ENCODE peak calls at places on chromosomes 5 and 9, in ten cellular contexts. One of them, this sample, is unnamed.

GRCh38 chr9:120610975-120611689 is 31.2 kb upstream of the CDK5RAP2 start:
- DNase-seq in tibial nerve: no peak
- DNase-seq in upper lobe of left lung: no peak
- DNase-seq in prostate gland: no peak
- DNase-seq in A673: peak
- DNase-seq in mammary epithelial cell: peak
- DNase-seq in upper lobe of right lung: no peak
- DNase-seq in GM12878: no peak
- DNase-seq in PC-9: no peak
- DNase-seq in dorsolateral prefrontal cortex: no peak
- DNase-seq in this sample: no peak

GRCh38 chr5:80041536-80041935 is 6.4 kb downstream of the THBS4 start:
- DNase-seq in upper lobe of right lung: no peak
- DNase-seq in prostate gland: peak
- DNase-seq in GM12878: no peak
- DNase-seq in PC-9: no peak
- DNase-seq in dorsolateral prefrontal cortex: no peak
- DNase-seq in upper lobe of left lung: no peak
- DNase-seq in mammary epithelial cell: no peak
- DNase-seq in tibial nerve: no peak
- DNase-seq in A673: no peak
- DNase-seq in this sample: no peak

GRCh38 chr5:179304466-179304865 is 40.8 kb downstream of the ADAMTS2 start:
- DNase-seq in A673: no peak
- DNase-seq in upper lobe of left lung: no peak
- DNase-seq in mammary epithelial cell: no peak
- DNase-seq in prostate gland: no peak
- DNase-seq in PC-9: no peak
- DNase-seq in tibial nerve: no peak
- DNase-seq in upper lobe of right lung: no peak
- DNase-seq in dorsolateral prefrontal cortex: no peak
- DNase-seq in GM12878: no peak
- DNase-seq in this sample: no peak

GRCh38 chr5:1386274-1386717 is 41.4 kb upstream of the CLPTM1L start:
- DNase-seq in GM12878: no peak
- DNase-seq in upper lobe of right lung: peak
- DNase-seq in PC-9: peak
- DNase-seq in upper lobe of left lung: peak
- DNase-seq in tibial nerve: no peak
- DNase-seq in A673: peak
- DNase-seq in mammary epithelial cell: peak
- DNase-seq in prostate gland: peak
- DNase-seq in dorsolateral prefrontal cortex: no peak
- DNase-seq in this sample: no peak

GRCh38 chr5:72159501-72159911 is 52.2 kb downstream of the MAP1B start:
- DNase-seq in prostate gland: no peak
- DNase-seq in dorsolateral prefrontal cortex: no peak
- DNase-seq in GM12878: no peak
- DNase-seq in upper lobe of left lung: no peak
- DNase-seq in mammary epithelial cell: no peak
- DNase-seq in tibial nerve: no peak
- DNase-seq in upper lobe of right lung: no peak
- DNase-seq in A673: no peak
- DNase-seq in PC-9: no peak
- DNase-seq in this sample: no peak

GRCh38 chr5:145797336-145797735 is 37.8 kb downstream of the PRELID2 start:
- DNase-seq in PC-9: no peak
- DNase-seq in dorsolateral prefrontal cortex: no peak
- DNase-seq in upper lobe of right lung: no peak
- DNase-seq in GM12878: no peak
- DNase-seq in mammary epithelial cell: peak
- DNase-seq in prostate gland: no peak
- DNase-seq in upper lobe of left lung: no peak
- DNase-seq in tibial nerve: no peak
- DNase-seq in A673: peak
- DNase-seq in this sample: no peak

GRCh38 chr9:14097215-14097614 is 216.7 kb downstream of the NFIB start:
- DNase-seq in upper lobe of left lung: no peak
- DNase-seq in tibial nerve: no peak
- DNase-seq in upper lobe of right lung: no peak
- DNase-seq in mammary epithelial cell: peak
- DNase-seq in A673: peak
- DNase-seq in GM12878: no peak
- DNase-seq in PC-9: no peak
- DNase-seq in prostate gland: no peak
- DNase-seq in dorsolateral prefrontal cortex: no peak
- DNase-seq in this sample: no peak

GRCh38 chr5:93017854-93018253 is 563.2 kb downstream of the NR2F1-AS1 start:
- DNase-seq in prostate gland: no peak
- DNase-seq in PC-9: no peak
- DNase-seq in upper lobe of right lung: no peak
- DNase-seq in GM12878: no peak
- DNase-seq in A673: peak
- DNase-seq in dorsolateral prefrontal cortex: no peak
- DNase-seq in mammary epithelial cell: peak
- DNase-seq in tibial nerve: no peak
- DNase-seq in upper lobe of left lung: no peak
- DNase-seq in this sample: no peak

DNA sequence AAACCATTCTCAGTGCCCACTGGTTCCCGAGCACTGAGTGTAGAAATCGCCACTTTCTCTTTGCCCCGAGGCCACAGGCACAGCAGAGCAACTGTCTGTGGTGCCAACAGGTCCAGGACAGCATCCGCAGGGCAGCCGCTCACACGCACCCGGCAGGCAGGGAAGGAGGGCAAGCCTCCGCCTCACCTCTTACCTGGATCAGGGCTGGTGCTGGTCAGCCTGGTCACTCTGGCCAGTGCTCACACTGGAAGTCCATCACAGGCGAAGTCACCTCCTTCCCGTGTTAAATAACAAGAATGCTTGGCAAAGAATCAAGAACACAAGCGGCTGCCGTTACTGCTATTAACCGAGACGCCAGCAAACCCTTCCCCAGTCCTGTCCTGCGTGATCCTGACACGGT is 13.7 kb downstream of the DIPK1B start:
- DNase-seq in PC-9: no peak
- DNase-seq in upper lobe of left lung: no peak
- DNase-seq in GM12878: no peak
- DNase-seq in tibial nerve: no peak
- DNase-seq in A673: no peak
- DNase-seq in dorsolateral prefrontal cortex: no peak
- DNase-seq in mammary epithelial cell: no peak
- DNase-seq in prostate gland: no peak
- DNase-seq in upper lobe of right lung: no peak
- DNase-seq in this sample: no peak
- H3K27ac ChIP-seq in PC-9: peak
- H3K27ac ChIP-seq in upper lobe of left lung: peak
- H3K27ac ChIP-seq in GM12878: peak
- H3K27ac ChIP-seq in tibial nerve: peak
- H3K27ac ChIP-seq in A673: peak
- H3K27ac ChIP-seq in dorsolateral prefrontal cortex: peak
- H3K27ac ChIP-seq in mammary epithelial cell: no peak
- H3K27ac ChIP-seq in prostate gland: peak
- H3K27ac ChIP-seq in upper lobe of right lung: no peak
- H3K27ac ChIP-seq in this sample: peak

GRCh38 chr5:8861764-8862163 is 684.1 kb downstream of the SEMA5A start:
- DNase-seq in GM12878: no peak
- DNase-seq in upper lobe of left lung: no peak
- DNase-seq in dorsolateral prefrontal cortex: no peak
- DNase-seq in A673: no peak
- DNase-seq in mammary epithelial cell: peak
- DNase-seq in tibial nerve: no peak
- DNase-seq in prostate gland: no peak
- DNase-seq in PC-9: no peak
- DNase-seq in upper lobe of right lung: no peak
- DNase-seq in this sample: no peak

GRCh38 chr5:8865686-8866374 is 680.0 kb downstream of the SEMA5A start:
- DNase-seq in tibial nerve: no peak
- DNase-seq in dorsolateral prefrontal cortex: no peak
- DNase-seq in GM12878: no peak
- DNase-seq in PC-9: no peak
- DNase-seq in mammary epithelial cell: no peak
- DNase-seq in prostate gland: no peak
- DNase-seq in A673: no peak
- DNase-seq in upper lobe of left lung: no peak
- DNase-seq in upper lobe of right lung: no peak
- DNase-seq in this sample: no peak

GRCh38 chr5:8869932-8870331 is 675.9 kb downstream of the SEMA5A start:
- DNase-seq in mammary epithelial cell: no peak
- DNase-seq in upper lobe of right lung: no peak
- DNase-seq in tibial nerve: no peak
- DNase-seq in dorsolateral prefrontal cortex: no peak
- DNase-seq in PC-9: no peak
- DNase-seq in prostate gland: no peak
- DNase-seq in upper lobe of left lung: peak
- DNase-seq in A673: no peak
- DNase-seq in GM12878: no peak
- DNase-seq in this sample: no peak

GRCh38 chr5:8864053-8864452 is 681.8 kb downstream of the SEMA5A start:
- DNase-seq in PC-9: peak
- DNase-seq in upper lobe of right lung: no peak
- DNase-seq in prostate gland: no peak
- DNase-seq in dorsolateral prefrontal cortex: no peak
- DNase-seq in GM12878: no peak
- DNase-seq in A673: no peak
- DNase-seq in upper lobe of left lung: no peak
- DNase-seq in mammary epithelial cell: peak
- DNase-seq in tibial nerve: no peak
- DNase-seq in this sample: no peak
- TF ChIP-seq CTCF in PC-9: peak
- TF ChIP-seq CTCF in upper lobe of right lung: peak
- TF ChIP-seq CTCF in prostate gland: no peak
- TF ChIP-seq CTCF in dorsolateral prefrontal cortex: no peak
- TF ChIP-seq CTCF in GM12878: peak
- TF ChIP-seq CTCF in A673: peak
- TF ChIP-seq CTCF in upper lobe of left lung: no peak
- TF ChIP-seq CTCF in mammary epithelial cell: peak
- TF ChIP-seq CTCF in tibial nerve: no peak
- TF ChIP-seq CTCF in this sample: no peak

GRCh38 chr9:86756576-86757381 is 190.5 kb downstream of the GAS1 start:
- DNase-seq in upper lobe of left lung: no peak
- DNase-seq in PC-9: no peak
- DNase-seq in dorsolateral prefrontal cortex: no peak
- DNase-seq in GM12878: no peak
- DNase-seq in tibial nerve: no peak
- DNase-seq in prostate gland: no peak
- DNase-seq in upper lobe of right lung: no peak
- DNase-seq in A673: no peak
- DNase-seq in mammary epithelial cell: no peak
- DNase-seq in this sample: no peak
- H3K4me3 ChIP-seq in upper lobe of left lung: no peak
- H3K4me3 ChIP-seq in PC-9: no peak
- H3K4me3 ChIP-seq in dorsolateral prefrontal cortex: no peak
- H3K4me3 ChIP-seq in GM12878: no peak
- H3K4me3 ChIP-seq in tibial nerve: no peak
- H3K4me3 ChIP-seq in prostate gland: no peak
- H3K4me3 ChIP-seq in upper lobe of right lung: no peak
- H3K4me3 ChIP-seq in A673: no peak
- H3K4me3 ChIP-seq in mammary epithelial cell: no peak
- H3K4me3 ChIP-seq in this sample: no peak

DNA sequence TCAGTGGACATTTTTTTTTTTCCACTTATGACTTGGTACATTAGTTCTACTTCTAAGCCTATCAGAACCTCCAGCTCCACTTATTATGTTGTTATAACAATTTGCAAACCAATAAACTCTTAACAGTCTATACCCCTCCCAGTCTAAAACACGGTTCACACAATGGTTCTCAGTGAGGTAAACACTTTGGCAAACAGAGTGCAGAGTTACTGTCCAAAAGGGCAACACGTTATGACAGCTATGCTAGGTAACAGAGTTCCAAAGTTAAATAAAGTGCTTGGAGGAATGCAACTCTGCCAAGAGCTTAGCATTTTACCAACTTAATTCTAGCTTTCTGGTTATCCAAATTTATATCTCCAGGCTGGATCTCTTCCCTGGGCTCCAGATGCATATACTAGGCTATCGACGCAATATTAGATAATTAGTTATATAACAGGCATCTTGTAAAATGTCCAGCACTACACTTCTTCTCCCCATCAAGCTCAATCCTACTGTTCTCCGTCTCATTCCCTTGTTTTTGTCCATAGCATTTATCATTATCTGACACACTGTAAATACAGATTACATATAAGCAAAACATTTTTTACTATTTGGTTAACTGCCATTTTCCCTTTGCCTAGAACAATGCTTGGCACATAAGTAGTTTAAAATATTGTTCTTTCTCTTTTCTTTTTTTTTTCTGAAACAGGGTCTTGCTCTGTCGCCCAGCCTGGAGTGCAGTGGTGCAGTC is 14.3 kb downstream of the FNBP1 start:
- DNase-seq in upper lobe of right lung: no peak
- DNase-seq in dorsolateral prefrontal cortex: no peak
- DNase-seq in tibial nerve: no peak
- DNase-seq in prostate gland: no peak
- DNase-seq in A673: no peak
- DNase-seq in GM12878: no peak
- DNase-seq in upper lobe of left lung: no peak
- DNase-seq in PC-9: no peak
- DNase-seq in mammary epithelial cell: no peak
- DNase-seq in this sample: no peak
- H3K27ac ChIP-seq in upper lobe of right lung: no peak
- H3K27ac ChIP-seq in dorsolateral prefrontal cortex: no peak
- H3K27ac ChIP-seq in tibial nerve: no peak
- H3K27ac ChIP-seq in prostate gland: peak
- H3K27ac ChIP-seq in A673: no peak
- H3K27ac ChIP-seq in GM12878: peak
- H3K27ac ChIP-seq in upper lobe of left lung: no peak
- H3K27ac ChIP-seq in PC-9: no peak
- H3K27ac ChIP-seq in mammary epithelial cell: no peak
- H3K27ac ChIP-seq in this sample: no peak

DNA sequence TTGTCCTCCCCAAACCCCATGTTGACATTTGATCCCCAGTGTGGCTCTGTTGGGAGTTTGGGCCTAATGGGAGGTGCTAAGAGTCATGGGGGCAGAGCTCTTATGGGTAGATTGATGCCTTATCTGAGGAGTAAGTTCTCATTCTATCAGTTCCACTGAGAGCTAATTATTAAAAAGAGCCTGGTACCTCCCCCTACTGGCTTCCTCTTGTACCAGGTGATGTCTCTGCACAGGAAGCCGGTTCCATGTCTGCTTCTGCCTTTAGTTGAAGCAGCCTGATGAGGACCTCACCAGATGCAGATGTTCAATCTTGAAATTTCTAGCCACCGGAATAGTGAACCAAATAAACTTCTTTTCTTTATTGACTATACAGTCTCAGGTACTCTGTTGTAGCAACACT is 10.8 kb downstream of the GABRB2 start:
- DNase-seq in A673: no peak
- DNase-seq in PC-9: no peak
- DNase-seq in tibial nerve: no peak
- DNase-seq in mammary epithelial cell: no peak
- DNase-seq in upper lobe of left lung: no peak
- DNase-seq in dorsolateral prefrontal cortex: no peak
- DNase-seq in prostate gland: no peak
- DNase-seq in GM12878: no peak
- DNase-seq in upper lobe of right lung: no peak
- DNase-seq in this sample: no peak
- TF ChIP-seq CTCF in A673: no peak
- TF ChIP-seq CTCF in PC-9: no peak
- TF ChIP-seq CTCF in tibial nerve: no peak
- TF ChIP-seq CTCF in mammary epithelial cell: peak
- TF ChIP-seq CTCF in upper lobe of left lung: no peak
- TF ChIP-seq CTCF in dorsolateral prefrontal cortex: no peak
- TF ChIP-seq CTCF in prostate gland: no peak
- TF ChIP-seq CTCF in GM12878: peak
- TF ChIP-seq CTCF in upper lobe of right lung: no peak
- TF ChIP-seq CTCF in this sample: peak